ENCODE peak calls at places on chromosomes 7 and 10, in eight cellular contexts. One of them, this sample, is unnamed.

GRCh38 chr10:71263376-71263775 is 51.0 kb downstream of the UNC5B start:
- DNase-seq in stimulated activated CD8-positive, alpha-beta memory T cell treated with anti-CD3 and anti-CD28 coated beads, Interleukin-4, amount 100 ng/mL, for 4 hours: no peak
- DNase-seq in nephron progenitor cell: peak; percentile 28
- DNase-seq in adipocyte: no peak
- DNase-seq in HCEC 1CT: no peak
- DNase-seq in GF-D8: no peak
- DNase-seq in NCI-H2107: no peak
- DNase-seq in T-helper 9 cell: no peak
- DNase-seq in this sample: no peak

GRCh38 chr7:141280100-141280499 is 206.2 kb downstream of the TMEM178B start:
- DNase-seq in stimulated activated CD8-positive, alpha-beta memory T cell treated with anti-CD3 and anti-CD28 coated beads, Interleukin-4, amount 100 ng/mL, for 4 hours: no peak
- DNase-seq in nephron progenitor cell: no peak
- DNase-seq in adipocyte: no peak
- DNase-seq in HCEC 1CT: no peak
- DNase-seq in GF-D8: no peak
- DNase-seq in NCI-H2107: no peak
- DNase-seq in T-helper 9 cell: no peak
- DNase-seq in this sample: no peak

GRCh38 chr10:24209946-24210491 is 1.1 kb downstream of the KIAA1217 start:
- DNase-seq in stimulated activated CD8-positive, alpha-beta memory T cell treated with anti-CD3 and anti-CD28 coated beads, Interleukin-4, amount 100 ng/mL, for 4 hours: no peak
- DNase-seq in nephron progenitor cell: no peak
- DNase-seq in adipocyte: peak; percentile 33
- DNase-seq in HCEC 1CT: peak; percentile 6
- DNase-seq in GF-D8: no peak
- DNase-seq in NCI-H2107: no peak
- DNase-seq in T-helper 9 cell: no peak
- DNase-seq in this sample: peak; percentile 45

GRCh38 chr7:226281-226882 is 34.0 kb downstream of the FAM20C start:
- DNase-seq in stimulated activated CD8-positive, alpha-beta memory T cell treated with anti-CD3 and anti-CD28 coated beads, Interleukin-4, amount 100 ng/mL, for 4 hours: no peak
- DNase-seq in nephron progenitor cell: no peak
- DNase-seq in adipocyte: no peak
- DNase-seq in HCEC 1CT: peak; percentile 34
- DNase-seq in GF-D8: no peak
- DNase-seq in NCI-H2107: no peak
- DNase-seq in T-helper 9 cell: no peak
- DNase-seq in this sample: no peak

GRCh38 chr7:89182116-89182515 is 386.6 kb upstream of the TEX47 start:
- DNase-seq in stimulated activated CD8-positive, alpha-beta memory T cell treated with anti-CD3 and anti-CD28 coated beads, Interleukin-4, amount 100 ng/mL, for 4 hours: no peak
- DNase-seq in nephron progenitor cell: no peak
- DNase-seq in adipocyte: no peak
- DNase-seq in HCEC 1CT: no peak
- DNase-seq in GF-D8: no peak
- DNase-seq in NCI-H2107: no peak
- DNase-seq in T-helper 9 cell: no peak
- DNase-seq in this sample: no peak

GRCh38 chr10:17768506-17768905 is 16.5 kb downstream of the TMEM236 start:
- DNase-seq in stimulated activated CD8-positive, alpha-beta memory T cell treated with anti-CD3 and anti-CD28 coated beads, Interleukin-4, amount 100 ng/mL, for 4 hours: no peak
- DNase-seq in nephron progenitor cell: no peak
- DNase-seq in adipocyte: no peak
- DNase-seq in HCEC 1CT: no peak
- DNase-seq in GF-D8: no peak
- DNase-seq in NCI-H2107: no peak
- DNase-seq in T-helper 9 cell: no peak
- DNase-seq in this sample: no peak

GRCh38 chr7:30445770-30446169 is 32.8 kb downstream of the NOD1 start:
- DNase-seq in stimulated activated CD8-positive, alpha-beta memory T cell treated with anti-CD3 and anti-CD28 coated beads, Interleukin-4, amount 100 ng/mL, for 4 hours: peak; percentile 67
- DNase-seq in nephron progenitor cell: peak; percentile 33
- DNase-seq in adipocyte: no peak
- DNase-seq in HCEC 1CT: no peak
- DNase-seq in GF-D8: peak; percentile 85
- DNase-seq in NCI-H2107: peak; percentile 94
- DNase-seq in T-helper 9 cell: peak; percentile 26
- DNase-seq in this sample: peak; percentile 21

GRCh38 chr7:12524794-12525386 is 45.6 kb upstream of the SCIN start:
- DNase-seq in stimulated activated CD8-positive, alpha-beta memory T cell treated with anti-CD3 and anti-CD28 coated beads, Interleukin-4, amount 100 ng/mL, for 4 hours: no peak
- DNase-seq in nephron progenitor cell: no peak
- DNase-seq in adipocyte: peak; percentile 87
- DNase-seq in HCEC 1CT: peak; percentile 51
- DNase-seq in GF-D8: peak; percentile 25
- DNase-seq in NCI-H2107: peak; percentile 37
- DNase-seq in T-helper 9 cell: no peak
- DNase-seq in this sample: peak; percentile 62